ENCODE peak calls at places on chromosomes 4 and X, in eight cellular contexts. Z is endodermal cell; K is NCI-H187 treated with DMSO at 0.1 percent for 48 hours; G is activated naive CD8-positive, alpha-beta T cell treated with anti-CD3 and anti-CD28 coated beads, Interleukin-2, amount 50 U/mL, for 24 hours; R is hypothalamus; Y is retina; S is psoas muscle; B is Right ventricle myocardium inferior. L is an unnamed sample.
A peak's percentile ranks its signal among the peaks of the same experiment; 100 is the strongest.

GRCh38 chr4:165383757-165384156 is 4.9 kb downstream of the CPE start:
- DNase-seq in Z (peak; percentile 69), K (peak; percentile 17), G (no peak), R (no peak), Y (no peak), S (no peak), B (no peak), L (no peak)

GRCh38 chr4:24988776-24989175 is 42.0 kb downstream of the LGI2 start:
- DNase-seq in Z (peak; percentile 87), K (no peak), G (no peak), R (no peak), Y (no peak), S (no peak), B (no peak), L (no peak)

GRCh38 chrX:43065978-43066377 is 288.0 kb upstream of the PPP1R2C start:
- DNase-seq in Z (no peak), K (no peak), G (no peak), R (no peak), Y (no peak), S (no peak), B (no peak), L (no peak)

GRCh38 chr4:78661086-78661690 is 109.6 kb downstream of the ANXA3 start:
- DNase-seq in Z (no peak), K (no peak), G (no peak), R (no peak), Y (no peak), S (no peak), B (no peak), L (no peak)

GRCh38 chrX:83521905-83522304 is 13.8 kb downstream of the POU3F4 start:
- DNase-seq in Z (no peak), K (no peak), G (no peak), R (no peak), Y (no peak), S (no peak), B (no peak), L (no peak)

GRCh38 chr4:3713817-3714641 is 52.2 kb upstream of the ADRA2C start:
- DNase-seq in Z (no peak), K (no peak), G (no peak), R (no peak), Y (no peak), S (no peak), B (peak; percentile 28), L (no peak)

GRCh38 chr4:109648266-109648996 is 54.8 kb downstream of the CASP6 start:
- DNase-seq in Z (no peak), K (no peak), G (no peak), R (no peak), Y (no peak), S (no peak), B (no peak), L (no peak)

GRCh38 chrX:115609621-115610020 is 48.6 kb downstream of the PLS3 start:
- DNase-seq in Z (no peak), K (no peak), G (no peak), R (no peak), Y (no peak), S (no peak), B (no peak), L (no peak)

L was measured in stimulated activated naive B cell treated with anti-CD40 and anti-IgM and Interleukin-4, amounts not matched to agents 10 μg/mL and 1 μg/mL and 100 μg/mL, for 72 hours.